ENCODE peak calls at places on chromosome 10, in seven cellular contexts. F is mammary epithelial cell, P is IMR-90, T is pancreas, V is astrocyte, Q is upper lobe of left lung, B is GM23338. G is an unnamed sample.

GRCh38 chr10:13939391-13939790 is 352.6 kb downstream of the PRPF18 start:
- DNase-seq in F (no peak), P (peak; percentile 41), T (no peak), V (peak; percentile 70), Q (no peak), B (no peak), G (no peak)

GRCh38 chr10:79445217-79445707 is at the start of gene ZCCHC24:
- DNase-seq in F (peak; percentile 54), P (no peak), T (peak; percentile 64), V (no peak), Q (no peak), B (peak; percentile 69), G (no peak)

GRCh38 chr10:50605280-50606270 is 18.2 kb downstream of the SGMS1 start:
- DNase-seq in F (peak; percentile 96), P (peak; percentile 98), T (peak; percentile 75), V (peak; percentile 100), Q (no peak), B (no peak), G (no peak)

GRCh38 chr10:92837462-92837861 is 10.9 kb upstream of the EXOC6 start:
- DNase-seq in F (no peak), P (no peak), T (no peak), V (no peak), Q (no peak), B (no peak), G (no peak)

GRCh38 chr10:7408494-7409044 is 2.3 kb downstream of the SFMBT2 start:
- DNase-seq in F (peak; percentile 39), P (peak; percentile 17), T (peak; percentile 18), V (no peak), Q (peak; percentile 92), B (peak; percentile 77), G (peak; percentile 79)

GRCh38 chr10:88687853-88688467 is 18.1 kb upstream of the LIPK start:
- DNase-seq in F (no peak), P (peak; percentile 24), T (no peak), V (no peak), Q (no peak), B (peak; percentile 46), G (no peak)

GRCh38 chr10:79176949-79177602 is 108.3 kb downstream of the ZMIZ1 start:
- DNase-seq in F (no peak), P (peak; percentile 43), T (no peak), V (peak; percentile 43), Q (no peak), B (no peak), G (peak; percentile 57)

GRCh38 chr10:113553149-113553548 is 296 bp downstream of the HABP2 start:
- DNase-seq in F (no peak), P (no peak), T (no peak), V (no peak), Q (no peak), B (no peak), G (no peak)

GRCh38 chr10:89171996-89172395 is 35.1 kb downstream of the CH25H start:
- DNase-seq in F (no peak), P (peak; percentile 24), T (no peak), V (no peak), Q (no peak), B (no peak), G (no peak)

GRCh38 chr10:97229322-97229721 is 43.6 kb upstream of the SLIT1 start:
- DNase-seq in F (no peak), P (peak; percentile 81), T (no peak), V (no peak), Q (no peak), B (no peak), G (no peak)

GRCh38 chr10:78738457-78738856 is 330.3 kb upstream of the ZMIZ1 start:
- DNase-seq in F (no peak), P (no peak), T (no peak), V (no peak), Q (no peak), B (no peak), G (no peak)

GRCh38 chr10:46555366-46555712 is 1.1 kb downstream of the GPRIN2 start:
- DNase-seq in F (no peak), P (no peak), T (no peak), V (no peak), Q (no peak), B (peak; percentile 63), G (no peak)

GRCh38 chr10:99172130-99172738 is 63.4 kb downstream of the HPSE2 start:
- DNase-seq in F (peak; percentile 29), P (peak; percentile 51), T (peak; percentile 13), V (no peak), Q (no peak), B (peak; percentile 79), G (no peak)

GRCh38 chr10:96560970-96561887 is 25.6 kb downstream of the TM9SF3 start:
- DNase-seq in F (no peak), P (peak; percentile 48), T (no peak), V (no peak), Q (no peak), B (no peak), G (no peak)

GRCh38 chr10:100267237-100268104 is at the start of gene CWF19L1:
- DNase-seq in F (peak; percentile 82), P (peak; percentile 88), T (peak; percentile 79), V (peak; percentile 86), Q (peak; percentile 84), B (peak; percentile 95), G (peak; percentile 92)

GRCh38 chr10:100342627-100342972 is 4.4 kb upstream of the SCD start:
- DNase-seq in F (no peak), P (no peak), T (no peak), V (no peak), Q (no peak), B (no peak), G (no peak)

GRCh38 chr10:58555930-58556311 is 43.2 kb downstream of the BICC1 start:
- DNase-seq in F (no peak), P (no peak), T (no peak), V (no peak), Q (no peak), B (no peak), G (no peak)

GRCh38 chr10:11439523-11440053 is 171.9 kb downstream of the USP6NL start:
- DNase-seq in F (no peak), P (no peak), T (no peak), V (no peak), Q (peak; percentile 51), B (no peak), G (no peak)

GRCh38 chr10:62183442-62183841 is 85.2 kb downstream of the RTKN2 start:
- DNase-seq in F (peak; percentile 31), P (no peak), T (no peak), V (peak; percentile 36), Q (no peak), B (no peak), G (no peak)

GRCh38 chr10:109886037-109886787 is 37.1 kb downstream of the XPNPEP1 start:
- DNase-seq in F (no peak), P (no peak), T (no peak), V (peak; percentile 58), Q (no peak), B (no peak), G (no peak)

GRCh38 chr10:14571866-14572507 is 202.7 kb downstream of the FAM107B start:
- DNase-seq in F (no peak), P (peak; percentile 59), T (peak; percentile 87), V (peak; percentile 58), Q (no peak), B (no peak), G (no peak)

GRCh38 chr10:124002391-124003069 is 90.9 kb downstream of the CHST15 start:
- DNase-seq in F (no peak), P (no peak), T (no peak), V (no peak), Q (no peak), B (no peak), G (no peak)

DNA sequence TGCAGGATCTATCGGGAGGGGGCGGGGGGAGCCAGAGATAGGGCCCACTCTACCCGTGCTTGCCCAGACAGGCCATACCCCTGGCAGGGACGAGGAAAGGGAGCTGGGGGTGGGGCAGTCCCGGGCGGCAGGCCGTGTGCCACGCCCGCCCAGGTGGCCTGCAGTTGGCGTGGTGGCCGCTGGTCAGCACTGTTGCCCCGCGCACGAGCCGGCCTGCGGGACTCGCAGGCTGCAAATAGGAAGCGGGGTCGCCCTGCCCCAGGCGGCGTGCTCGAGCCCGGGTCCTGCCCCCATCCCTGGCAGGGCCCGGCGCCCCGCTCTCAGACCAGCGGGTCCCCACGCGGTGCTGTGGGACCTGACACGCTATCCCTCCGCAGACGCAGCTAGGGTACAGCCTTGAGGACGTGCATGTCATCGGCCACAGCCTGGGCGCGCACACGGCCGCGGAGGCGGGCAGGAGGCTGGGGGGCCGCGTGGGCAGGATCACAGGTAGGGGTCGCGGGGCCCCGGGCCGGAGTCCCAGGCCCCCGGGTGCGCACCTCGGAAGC is 6.7 kb downstream of the PNLIPRP2 start:
- DNase-seq in F (peak; percentile 23), P (no peak), T (peak; percentile 72), V (no peak), Q (peak; percentile 84), B (peak; percentile 83), G (no peak)
- TF ChIP-seq CTCF in F (peak; percentile 37), P (peak; percentile 31), T (peak; percentile 29), V (no peak), Q (peak; percentile 55), B (peak; percentile 90), G (peak; percentile 57)

DNA sequence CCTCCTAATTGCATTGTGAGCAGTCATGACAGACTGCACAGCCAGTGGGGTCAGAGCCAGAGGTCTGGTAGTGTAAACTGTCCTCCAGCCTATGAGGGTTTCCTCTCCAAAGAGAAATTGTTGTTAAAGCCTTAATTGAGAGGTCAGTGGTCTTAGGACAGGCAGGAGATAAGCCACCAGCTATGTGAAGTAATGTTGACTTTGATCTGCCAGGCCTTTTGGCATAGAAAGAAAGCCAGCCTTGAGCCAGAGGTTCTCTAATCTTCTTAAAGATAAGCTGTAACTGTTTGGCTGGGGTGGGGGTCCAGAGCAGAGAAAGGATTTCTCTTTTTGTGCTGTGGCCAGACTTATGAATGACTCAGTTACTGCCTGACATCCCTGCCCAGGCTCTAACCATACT is 248.4 kb downstream of the WDR11 start:
- DNase-seq in F (no peak), P (no peak), T (no peak), V (peak; percentile 45), Q (no peak), B (no peak), G (no peak)
- H3K4me1 ChIP-seq in F (peaks cover 5% of the 10 kb centered on the region), P (no peaks in the 10 kb centered on the region), T (no peaks in the 10 kb centered on the region), V (peaks cover 5% of the 10 kb centered on the region), Q (peaks cover 7% of the 10 kb centered on the region), B (no peaks in the 10 kb centered on the region), G (no peaks in the 10 kb centered on the region)

DNA sequence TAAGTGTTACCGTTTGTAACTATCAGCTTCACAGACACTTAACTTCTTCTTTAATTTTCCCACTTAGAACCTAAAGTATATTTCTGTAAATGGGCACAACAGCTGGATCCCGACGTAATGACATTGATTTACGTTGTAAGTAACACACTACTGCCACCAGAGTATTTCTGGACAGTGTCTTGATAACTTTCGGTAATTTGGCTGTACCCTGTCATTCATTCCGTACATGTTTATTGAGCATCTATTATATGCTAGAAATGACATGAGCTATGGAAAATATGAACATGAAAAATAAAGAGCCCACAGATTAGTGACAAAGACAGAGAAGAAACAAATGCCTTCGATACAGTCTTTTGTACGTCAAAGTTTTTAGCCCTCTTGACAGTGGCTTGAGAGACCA is 291.4 kb downstream of the CCDC3 start:
- DNase-seq in F (no peak), P (no peak), T (no peak), V (no peak), Q (no peak), B (no peak), G (no peak)
- H3K27ac ChIP-seq in F (no peak overlapping the region), P (peak overlapping the region; percentile 85), T (no peak overlapping the region), V (peak overlapping the region; percentile 91), Q (no peak overlapping the region), B (no peak overlapping the region), G (no peak overlapping the region)

GRCh38 chr10:3476640-3477448 is 304.3 kb upstream of the PITRM1 start:
- DNase-seq in F (no peak), P (no peak), T (no peak), V (no peak), Q (no peak), B (no peak), G (no peak)
- TF ChIP-seq CTCF in F (no peak), P (no peak), T (no peak), V (no peak), Q (no peak), B (no peak), G (no peak)